ENCODE peak calls at places on chromosomes 16 and 17, in nine cellular contexts. P is NCI-H345; Q is Calu3; K is stimulated activated CD4-positive, alpha-beta T cell treated with anti-CD3 and anti-CD28 coated beads, Interleukin-4, amount 100 ng/mL, for 48 hours; E is NCI-H1092 treated with DMSO at 0.1 percent for 48 hours; S is germinal center; U is GM03348; D is GF-D8; H is GM13977. C is an unnamed sample.

GRCh38 chr17:60333628-60334031 is 58.3 kb downstream of the USP32 start:
- DNase-seq in P (no peak), Q (no peak), K (no peak), E (peak), S (no peak), U (no peak), D (no peak), H (no peak), C (no peak)

GRCh38 chr16:12468552-12468951 is 335.1 kb downstream of the CPPED1 start:
- DNase-seq in P (peak), Q (no peak), K (no peak), E (no peak), S (no peak), U (no peak), D (no peak), H (no peak), C (no peak)

GRCh38 chr17:3712811-3713463 is 10.8 kb upstream of the HASPIN start:
- DNase-seq in P (no peak), Q (no peak), K (no peak), E (no peak), S (no peak), U (no peak), D (no peak), H (peak), C (no peak)

GRCh38 chr16:71526111-71526998 is at the start of gene CHST4:
- DNase-seq in P (no peak), Q (peak), K (no peak), E (peak), S (no peak), U (peak), D (no peak), H (no peak), C (no peak)

GRCh38 chr17:69814031-69814430 is 261.0 kb upstream of the KCNJ16 start:
- DNase-seq in P (no peak), Q (no peak), K (no peak), E (no peak), S (no peak), U (no peak), D (no peak), H (no peak), C (no peak)

GRCh38 chr17:39737761-39738567 is at the start of gene GRB7:
- DNase-seq in P (peak), Q (peak), K (no peak), E (peak), S (no peak), U (no peak), D (no peak), H (no peak), C (peak)

GRCh38 chr17:67511012-67511411 is 133.9 kb downstream of the PITPNC1 start:
- DNase-seq in P (no peak), Q (no peak), K (no peak), E (no peak), S (no peak), U (no peak), D (no peak), H (no peak), C (no peak)

GRCh38 chr16:8828541-8829165 is 31.0 kb downstream of the PMM2 start:
- DNase-seq in P (no peak), Q (no peak), K (no peak), E (no peak), S (no peak), U (no peak), D (no peak), H (no peak), C (no peak)

GRCh38 chr17:74408262-74408661 is 23.6 kb upstream of the GPRC5C start:
- DNase-seq in P (no peak), Q (peak), K (no peak), E (peak), S (no peak), U (no peak), D (no peak), H (no peak), C (peak)

GRCh38 chr16:11630230-11631056 is 37.8 kb upstream of the SNN start:
- DNase-seq in P (no peak), Q (peak), K (no peak), E (no peak), S (no peak), U (no peak), D (no peak), H (no peak), C (no peak)

GRCh38 chr16:75114179-75114945 is 2.2 kb downstream of the LDHD start:
- DNase-seq in P (peak), Q (no peak), K (no peak), E (peak), S (peak), U (no peak), D (no peak), H (peak), C (no peak)

GRCh38 chr17:78000351-78000750 is 41.8 kb downstream of the TNRC6C start:
- DNase-seq in P (no peak), Q (no peak), K (no peak), E (no peak), S (no peak), U (peak), D (no peak), H (no peak), C (no peak)

GRCh38 chr17:65219124-65219523 is 82.0 kb downstream of the RGS9 start:
- DNase-seq in P (no peak), Q (no peak), K (no peak), E (no peak), S (no peak), U (no peak), D (no peak), H (no peak), C (no peak)

GRCh38 chr17:82594571-82594970 is 53.7 kb downstream of the WDR45B start:
- DNase-seq in P (no peak), Q (no peak), K (no peak), E (no peak), S (no peak), U (no peak), D (no peak), H (no peak), C (no peak)

C was measured in DMS153.